ENCODE peak calls at places on chromosomes 2 and 18, in four cellular contexts. U is WTC11, Q is HepG2, P is K562. H is an unnamed sample.

GRCh38 chr2:128308284-128308731 is 10.4 kb downstream of the HS6ST1 start:
- DNase-seq in U (no peak), Q (no peak), P (no peak), H (no peak)

GRCh38 chr18:48711651-48712486 is 173.0 kb downstream of the CTIF start:
- DNase-seq in Q (peak), U (peak), P (peak), H (peak)

GRCh38 chr2:98461650-98462049 is 17.0 kb downstream of the INPP4A start:
- DNase-seq in Q (no peak), U (no peak), P (no peak), H (no peak)

GRCh38 chr2:40625849-40626248 is 174.0 kb upstream of the SLC8A1 start:
- DNase-seq in U (no peak), Q (no peak), P (no peak), H (no peak)

GRCh38 chr2:19355931-19356544 is 2.4 kb downstream of the OSR1 start:
- DNase-seq in U (no peak), Q (no peak), P (no peak), H (no peak)

GRCh38 chr2:189570565-189570964 is 10.0 kb downstream of the SLC40A1 start:
- DNase-seq in U (no peak), P (no peak), Q (peak), H (no peak)

GRCh38 chr2:239195992-239196391 is 204.8 kb downstream of the HDAC4 start:
- DNase-seq in Q (no peak), U (no peak), P (no peak), H (no peak)

GRCh38 chr18:71597219-71597618 is 946.9 kb downstream of the CBLN2 start:
- DNase-seq in Q (no peak), P (no peak), U (no peak), H (no peak)

GRCh38 chr2:132374551-132374950 is 42.1 kb upstream of the GPR39 start:
- DNase-seq in Q (no peak), P (no peak), U (no peak), H (no peak)

GRCh38 chr2:237625777-237626176 is 1.6 kb upstream of the LRRFIP1 start:
- DNase-seq in Q (no peak), P (no peak), U (no peak), H (no peak)

GRCh38 chr2:127818794-127819425 is 7.9 kb upstream of the WDR33 start:
- DNase-seq in Q (no peak), U (no peak), P (no peak), H (no peak)

GRCh38 chr2:191250400-191250799 is 5.2 kb downstream of the MYO1B start:
- DNase-seq in Q (no peak), P (no peak), U (no peak), H (no peak)

GRCh38 chr2:128497461-128497860 is 178.8 kb upstream of the HS6ST1 start:
- DNase-seq in P (no peak), U (no peak), Q (no peak), H (no peak)

GRCh38 chr2:36163520-36164239 is 191.9 kb upstream of the CRIM1 start:
- DNase-seq in Q (no peak), P (no peak), U (no peak), H (no peak)

GRCh38 chr2:68371581-68371980 is 6.5 kb downstream of the PLEK start:
- DNase-seq in U (no peak), Q (no peak), P (no peak), H (no peak)

GRCh38 chr18:79552140-79552631 is 127.4 kb upstream of the CTDP1 start:
- DNase-seq in Q (no peak), U (no peak), P (no peak), H (no peak)

GRCh38 chr2:75324716-75325291 is 125.5 kb upstream of the TACR1 start:
- DNase-seq in U (no peak), Q (no peak), P (no peak), H (no peak)

GRCh38 chr2:150234787-150235512 is 252.5 kb downstream of the RND3 start:
- DNase-seq in P (no peak), U (no peak), Q (no peak), H (no peak)

GRCh38 chr2:104434363-104434792 is 419.5 kb upstream of the POU3F3 start:
- DNase-seq in Q (no peak), P (no peak), U (peak), H (no peak)

GRCh38 chr2:109393211-109393610 is 220.6 kb downstream of the SEPTIN10 start:
- DNase-seq in Q (no peak), U (no peak), P (no peak), H (no peak)
- TF ChIP-seq JUN in Q (no peak), U (no peak), P (no peak), H (no peak)

GRCh38 chr2:240965905-240966456 is 32.4 kb upstream of the SNED1 start:
- DNase-seq in Q (no peak), U (no peak), P (no peak), H (no peak)
- TF ChIP-seq HMGXB4 in Q (no peak), U (no peak), P (no peak), H (no peak)

DNA sequence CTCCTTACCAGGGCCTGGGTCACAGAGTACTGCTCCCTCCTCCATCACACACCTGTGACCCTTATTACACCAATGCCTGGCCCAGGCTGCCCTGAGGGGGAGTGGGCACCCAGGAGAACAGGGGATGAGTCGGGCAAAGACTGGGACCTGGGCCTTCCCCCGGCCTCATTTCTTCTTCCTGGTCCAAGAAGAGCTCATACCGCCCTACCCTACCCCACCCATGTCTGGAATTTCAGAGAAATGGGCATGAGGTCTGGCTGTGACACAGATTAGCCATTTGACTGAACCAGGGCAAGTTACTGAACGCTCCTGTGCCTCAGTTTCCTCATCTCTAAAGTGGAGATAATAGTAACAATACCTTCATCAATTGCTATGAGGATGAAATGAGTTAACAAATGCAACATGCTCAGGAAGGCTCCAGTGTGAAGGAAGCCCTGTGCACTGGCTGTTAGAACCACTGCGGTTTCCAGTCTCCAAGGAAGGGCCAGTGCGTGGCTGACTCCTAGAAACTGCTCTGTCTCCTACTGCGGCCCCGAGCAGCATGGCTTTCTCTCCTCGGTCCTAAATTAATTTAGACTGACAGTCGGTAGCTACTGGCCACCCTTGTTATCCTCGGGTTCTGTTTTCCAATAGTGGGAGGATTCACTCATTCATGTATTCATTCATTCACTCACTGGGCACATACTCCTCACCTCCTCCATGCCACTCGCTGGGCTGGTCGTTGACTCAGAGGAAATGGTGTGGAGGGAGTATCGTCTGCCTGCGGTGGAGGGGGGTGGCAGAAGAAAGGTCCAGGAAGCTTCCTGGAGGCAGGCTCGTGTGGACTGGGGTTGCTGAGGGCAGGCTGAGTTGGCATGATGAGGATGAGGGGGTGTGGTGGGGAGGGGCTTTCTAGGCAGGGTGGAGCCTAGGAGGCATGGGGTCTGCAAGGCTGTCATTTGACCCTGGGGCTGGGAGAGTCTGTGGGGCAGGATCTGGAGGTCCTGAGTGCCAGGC is 175.6 kb downstream of the GLI2 start:
- DNase-seq in P (no peak), Q (no peak), U (peak), H (peak)
- TF ChIP-seq JUN in P (no peak), Q (no peak), U (no peak), H (peak)

DNA sequence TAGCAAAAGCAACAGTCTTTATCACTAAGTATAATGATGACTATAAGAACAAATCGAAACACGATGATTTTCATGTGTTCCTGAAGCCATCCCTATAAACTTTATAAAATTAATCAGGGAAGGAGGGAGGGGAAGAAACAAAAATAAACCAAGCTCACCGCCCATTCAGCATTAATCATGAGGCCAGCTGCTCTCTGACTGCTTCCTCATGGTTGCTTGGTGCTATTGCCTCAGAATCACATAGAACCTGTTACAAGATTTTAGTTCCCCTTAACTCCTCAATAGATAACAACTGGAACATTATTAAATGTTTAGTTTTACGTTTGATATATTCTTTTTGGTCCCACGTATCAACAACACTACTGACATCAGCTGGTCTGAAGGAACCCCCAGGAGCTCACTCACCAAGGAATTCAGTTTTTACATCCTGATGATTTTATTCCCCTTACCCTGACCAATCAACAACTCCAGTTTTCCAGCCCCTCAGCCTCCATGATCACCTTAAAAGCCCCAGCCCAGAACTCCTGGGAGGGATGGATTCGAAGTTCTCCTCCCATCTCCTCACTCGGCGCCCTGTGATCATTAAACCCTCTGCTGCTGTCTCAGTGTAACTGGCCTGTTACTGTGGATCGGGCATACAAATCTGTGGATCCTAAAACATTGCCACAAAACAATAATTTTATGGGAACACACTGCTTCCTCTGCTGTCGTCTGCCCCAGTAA is 10.6 kb upstream of the HNRNPLL start:
- DNase-seq in P (no peak), U (no peak), Q (no peak), H (no peak)
- TF ChIP-seq HMGXB4 in P (no peak), U (no peak), Q (no peak), H (no peak)

GRCh38 chr2:219897456-219897855 is 270.0 kb downstream of the SLC4A3 start:
- DNase-seq in U (no peak), P (no peak), Q (no peak), H (no peak)
- TF ChIP-seq JUN in U (no peak), P (no peak), Q (no peak), H (no peak)

DNA sequence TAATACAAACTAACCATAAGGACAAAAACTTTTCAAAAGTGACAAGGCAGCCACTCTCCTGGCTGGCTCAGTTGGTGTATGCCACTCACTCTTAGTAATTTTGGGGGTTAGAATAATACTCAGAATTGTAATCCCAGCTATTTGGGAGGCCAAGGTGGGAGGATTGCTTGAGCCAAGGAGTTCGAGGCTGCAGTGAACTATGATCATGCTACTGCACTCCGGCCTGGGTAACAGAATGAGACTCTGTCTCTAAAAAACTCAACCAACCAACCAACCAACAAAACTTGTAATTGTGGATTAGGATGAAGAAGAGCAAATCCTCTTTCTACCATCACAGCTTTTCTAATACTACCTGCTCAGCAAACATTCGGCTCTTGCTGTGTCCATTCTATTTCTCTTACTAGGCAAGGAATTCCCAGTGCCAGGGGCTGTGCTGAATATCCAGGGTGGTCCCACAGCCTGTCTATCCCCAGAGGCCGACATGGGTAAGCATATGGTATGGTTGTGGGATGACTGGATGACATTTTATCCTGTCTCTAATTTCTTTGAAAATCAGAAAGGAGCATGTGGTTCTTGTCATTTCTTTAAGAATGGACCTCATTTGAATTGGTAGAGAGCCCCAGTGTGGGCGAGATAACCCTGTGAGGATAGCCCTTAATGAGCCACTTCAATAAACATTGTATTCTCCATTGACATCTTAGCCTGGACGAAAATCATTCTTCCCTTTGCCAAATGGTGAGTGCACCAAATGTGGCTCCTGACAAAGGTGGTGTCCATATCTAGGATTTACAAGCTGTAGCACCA is 220.1 kb downstream of the MYCN start:
- DNase-seq in Q (no peak), U (no peak), P (no peak), H (no peak)
- TF ChIP-seq HMGXB4 in Q (no peak), U (no peak), P (no peak), H (no peak)

H was measured in A549.